ENCODE peak calls at places on chromosomes 1 and 21, in four cellular contexts. W is PC-3, Y is DND-41, T is MM.1S. Z is an unnamed sample. For H3K9me3, the result is how much of the 10 kb centered on the place peaks cover.

GRCh38 chr1:233635765-233636502 is 22.0 kb downstream of the KCNK1 start:
- DNase-seq in W (peak), Y (no peak), T (no peak), Z (peak)

GRCh38 chr1:91569411-91570104 is 68.9 kb downstream of the CDC7 start:
- DNase-seq in W (peak), Y (no peak), T (no peak), Z (peak)

GRCh38 chr1:162159515-162159914 is 90.0 kb downstream of the NOS1AP start:
- DNase-seq in W (peak), Y (no peak), T (no peak), Z (peak)

GRCh38 chr21:44065428-44065827 is 41.8 kb upstream of the PWP2 start:
- DNase-seq in W (no peak), Y (peak), T (no peak), Z (no peak)

GRCh38 chr1:51168266-51168845 is 66.3 kb downstream of the C1orf185 start:
- DNase-seq in W (no peak), Y (peak), T (peak), Z (no peak)

GRCh38 chr1:217274416-217274815 is 356.5 kb downstream of the GPATCH2 start:
- DNase-seq in W (no peak), Y (no peak), T (no peak), Z (no peak)

GRCh38 chr1:234584926-234585325 is 25.1 kb downstream of the IRF2BP2 start:
- DNase-seq in W (no peak), Y (no peak), T (no peak), Z (no peak)

GRCh38 chr21:46084041-46084561 is 13.8 kb upstream of the COL6A2 start:
- DNase-seq in W (no peak), Y (no peak), T (no peak), Z (no peak)

GRCh38 chr1:29658688-29659087 is 422.4 kb downstream of the PTPRU start:
- DNase-seq in W (no peak), Y (no peak), T (no peak), Z (no peak)

GRCh38 chr1:31712625-31713024 is 8.8 kb upstream of the COL16A1 start:
- DNase-seq in W (peak), Y (no peak), T (no peak), Z (peak)

DNA sequence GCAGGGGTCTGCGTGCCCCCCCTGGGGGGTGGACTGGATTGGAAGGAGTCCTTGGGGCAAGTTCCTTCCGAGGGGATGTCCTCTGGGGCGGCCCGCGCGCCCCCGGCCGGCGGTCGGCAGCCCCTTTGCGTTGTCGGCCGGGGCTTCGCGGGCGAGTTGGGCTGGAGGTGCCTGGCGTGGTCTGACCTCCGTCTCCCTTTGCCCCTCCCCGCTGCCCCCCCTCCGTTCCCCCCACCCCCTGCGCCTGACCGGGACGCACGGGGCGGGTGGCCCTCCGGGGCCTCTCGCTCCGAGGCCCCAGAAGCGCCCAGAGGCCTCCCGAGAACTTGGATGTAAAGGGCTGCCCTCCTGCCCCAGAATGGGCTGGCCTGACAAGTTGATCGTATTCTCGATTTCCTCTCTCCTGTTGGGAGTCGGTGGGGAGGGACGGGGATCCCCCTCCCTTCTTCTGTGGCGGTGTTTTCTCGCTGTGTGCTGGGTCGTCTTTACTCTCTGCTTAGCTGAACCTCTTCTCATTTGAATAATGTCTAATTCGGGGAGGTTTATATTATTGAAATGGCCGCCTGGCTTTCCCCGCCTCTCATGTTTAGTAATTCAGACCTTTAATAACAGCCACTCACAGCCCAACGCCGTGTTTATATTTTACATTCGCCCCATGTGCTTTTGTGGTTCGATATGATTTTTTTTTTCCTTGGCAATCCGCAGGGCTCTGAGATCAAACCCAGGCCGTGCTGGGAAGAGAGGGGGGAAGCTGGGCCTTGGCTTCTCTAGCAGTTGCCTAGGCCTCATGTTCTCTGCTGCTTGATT is 1.3 kb downstream of the POU2F1 start:
- DNase-seq in W (peak), Y (peak), T (peak), Z (peak)
- TF ChIP-seq EZH2 in W (no peak), Y (no peak), T (no peak), Z (no peak)

GRCh38 chr21:40056031-40056430 is 188.8 kb downstream of the PCP4 start:
- DNase-seq in W (no peak), Y (no peak), T (no peak), Z (no peak)
- H3K9me3 ChIP-seq in W (under half), Y (under half), T (under half), Z (under half)

GRCh38 chr1:182213163-182213562 is 151.7 kb upstream of the ZNF648 start:
- DNase-seq in W (no peak), Y (no peak), T (no peak), Z (no peak)

GRCh38 chr1:182215797-182216196 is 154.3 kb upstream of the ZNF648 start:
- DNase-seq in W (peak), Y (no peak), T (no peak), Z (no peak)

GRCh38 chr1:182217071-182217470 is 155.6 kb upstream of the ZNF648 start:
- DNase-seq in W (peak), Y (no peak), T (no peak), Z (peak)

GRCh38 chr1:182217967-182218366 is 156.5 kb upstream of the ZNF648 start:
- DNase-seq in W (peak), Y (no peak), T (no peak), Z (no peak)
- H3K27ac ChIP-seq in W (peak), Y (no peak), T (no peak), Z (peak)

GRCh38 chr1:3772715-3773571 is at the start of gene SMIM1:
- DNase-seq in W (peak), Y (no peak), T (no peak), Z (no peak)
- TF ChIP-seq EZH2 in W (no peak), Y (no peak), T (no peak), Z (no peak)

DNA sequence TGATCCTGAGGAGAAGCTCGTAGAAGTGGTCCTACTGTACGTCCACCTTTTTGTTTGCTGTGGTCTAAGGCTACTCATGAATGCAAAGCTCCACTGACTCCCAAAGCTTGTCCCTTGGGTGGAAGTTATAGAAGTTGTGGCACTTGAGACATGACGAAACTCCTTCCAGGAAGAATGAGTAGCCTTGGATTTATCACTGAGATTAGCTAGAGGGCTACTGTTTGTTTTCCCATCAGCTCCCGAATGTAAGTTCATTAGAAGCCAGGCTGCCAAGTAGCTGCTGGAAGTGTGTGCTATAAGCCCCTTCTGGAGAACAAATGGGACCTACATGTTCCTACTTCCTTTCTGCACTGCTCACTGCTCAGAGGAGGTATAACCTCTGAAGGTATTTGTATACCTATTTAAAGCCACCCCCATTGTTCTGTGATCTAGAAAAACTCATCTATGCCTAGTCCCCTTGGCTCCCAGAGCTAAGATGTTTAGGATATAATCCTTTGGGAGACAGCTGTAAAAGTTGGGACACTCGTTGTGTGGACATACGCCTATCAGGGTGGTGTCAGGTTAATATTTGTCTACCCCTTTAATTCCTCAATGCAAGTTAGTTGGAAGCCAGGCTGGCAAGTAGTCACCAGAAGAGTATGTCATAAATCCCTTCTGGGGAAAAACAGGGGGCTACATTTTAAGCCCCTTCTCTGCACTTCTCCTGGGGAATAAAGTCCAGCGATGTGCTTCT is 72.9 kb downstream of the SCMH1 start:
- DNase-seq in W (no peak), Y (no peak), T (no peak), Z (no peak)
- H3K9me3 ChIP-seq in W (under half), Y (under half), T (under half), Z (under half)

DNA sequence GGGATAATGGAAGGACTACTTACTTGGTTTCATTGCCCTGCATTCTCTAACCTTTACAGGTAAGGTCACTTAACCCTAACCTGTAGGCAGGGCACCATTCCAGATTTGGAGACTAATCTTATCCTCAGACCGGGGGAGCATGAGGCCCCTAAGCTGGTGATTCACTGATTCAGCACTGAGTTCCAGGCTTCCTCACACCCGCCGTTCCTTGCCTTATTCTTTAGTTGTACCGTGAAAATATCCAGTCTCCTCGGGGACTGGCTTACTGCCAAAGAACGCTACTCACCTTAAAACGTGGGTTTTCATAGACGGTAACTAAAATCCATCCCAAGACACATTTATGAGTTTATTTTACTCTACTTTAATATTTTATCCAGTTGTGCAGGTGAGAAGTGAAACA is 44.3 kb upstream of the COL24A1 start:
- DNase-seq in W (no peak), Y (no peak), T (no peak), Z (no peak)
- H3K27ac ChIP-seq in W (no peak), Y (no peak), T (no peak), Z (no peak)